ENCODE peak calls at places on chromosomes 13 and 19, in eight cellular contexts. H, X, R, O, K, A, D and C are unnamed samples.

GRCh38 chr19:18437481-18438330 is at the start of gene ISYNA1:
- DNase-seq in R (no peak), K (peak; percentile 73), D (no peak), O (peak; percentile 87), H (no peak), X (peak; percentile 52), A (no peak), C (no peak)

GRCh38 chr19:4624301-4624700 is 15.0 kb upstream of the TNFAIP8L1 start:
- DNase-seq in X (no peak), H (no peak), O (no peak), K (no peak), R (no peak), D (no peak), A (no peak), C (no peak)

GRCh38 chr13:61040180-61040579 is 375.5 kb downstream of the PCDH20 start:
- DNase-seq in X (no peak), R (no peak), K (no peak), A (no peak), D (no peak), O (no peak), H (no peak), C (no peak)

GRCh38 chr13:51959773-51960172 is 51.5 kb downstream of the ATP7B start:
- DNase-seq in H (no peak), K (no peak), O (no peak), A (no peak), R (no peak), D (no peak), X (no peak), C (no peak)

GRCh38 chr13:110702591-110703526 is 3.1 kb downstream of the CARS2 start:
- DNase-seq in D (no peak), K (no peak), R (no peak), O (no peak), X (no peak), H (no peak), A (no peak), C (no peak)

GRCh38 chr13:24279267-24279666 is 30.1 kb upstream of the C1QTNF9 start:
- DNase-seq in D (no peak), O (no peak), R (no peak), K (no peak), A (no peak), X (no peak), H (no peak), C (no peak)

GRCh38 chr19:35743640-35744306 is 1.4 kb downstream of the U2AF1L4 start:
- DNase-seq in K (no peak), R (no peak), O (no peak), H (no peak), A (no peak), D (no peak), X (no peak), C (no peak)

GRCh38 chr13:25149670-25150069 is 22.4 kb downstream of the AMER2 start:
- DNase-seq in H (no peak), A (no peak), D (no peak), K (no peak), X (no peak), O (no peak), R (no peak), C (no peak)

GRCh38 chr13:26985285-26985878 is 186.2 kb downstream of the USP12 start:
- DNase-seq in H (peak; percentile 81), K (peak; percentile 63), A (peak; percentile 56), X (peak; percentile 63), D (no peak), O (peak; percentile 84), R (peak; percentile 36), C (peak; percentile 72)

GRCh38 chr19:2426661-2427322 is 594 bp downstream of the TIMM13 start:
- DNase-seq in K (no peak), R (no peak), O (peak; percentile 78), D (peak; percentile 67), X (no peak), A (peak; percentile 27), H (peak; percentile 47), C (peak; percentile 70)

GRCh38 chr19:55898911-55899310 is 33.2 kb downstream of the NLRP13 start:
- DNase-seq in X (no peak), K (no peak), H (no peak), A (no peak), D (no peak), R (no peak), O (no peak), C (no peak)

GRCh38 chr13:74077375-74077774 is 56.8 kb downstream of the KLF12 start:
- DNase-seq in D (no peak), R (no peak), O (no peak), H (no peak), K (no peak), X (no peak), A (no peak), C (no peak)

GRCh38 chr13:79481685-79482052 is 714 bp downstream of the NDFIP2 start:
- DNase-seq in K (no peak), H (no peak), A (peak; percentile 50), X (peak; percentile 28), O (no peak), D (no peak), R (no peak), C (peak; percentile 35)

GRCh38 chr13:36101157-36101556 is 30.0 kb downstream of the DCLK1 start:
- DNase-seq in K (no peak), A (no peak), X (no peak), H (no peak), D (no peak), O (no peak), R (no peak), C (no peak)

GRCh38 chr13:57128909-57129308 is 11.8 kb upstream of the PRR20A start:
- DNase-seq in R (no peak), A (no peak), D (no peak), O (peak; percentile 5), X (no peak), K (no peak), H (peak; percentile 0), C (no peak)

GRCh38 chr19:55206664-55207500 is 2.4 kb downstream of the PTPRH start:
- DNase-seq in O (peak; percentile 98), D (no peak), K (peak; percentile 84), X (no peak), H (peak; percentile 96), R (peak; percentile 32), A (peak; percentile 40), C (peak; percentile 98)

GRCh38 chr19:48977061-48977460 is 12.0 kb downstream of the FTL start:
- DNase-seq in H (no peak), A (no peak), K (no peak), D (no peak), O (no peak), R (no peak), X (no peak), C (no peak)